ENCODE peak calls at places on chromosomes 2 and 18, in five cellular contexts. S is EL, E is fibroblast of lung, O is fibroblast of the conjunctiva, U is M059J. W is an unnamed sample.

GRCh38 chr18:10771053-10771709 is 245.4 kb downstream of the NAPG start:
- DNase-seq in S (peak; percentile 18), E (peak; percentile 7), O (no peak), U (peak; percentile 64), W (peak; percentile 3)

GRCh38 chr18:5417342-5417741 is 121.8 kb upstream of the ZBTB14 start:
- DNase-seq in S (no peak), E (peak; percentile 2), O (peak; percentile 9), U (peak; percentile 2), W (no peak)

GRCh38 chr2:40202798-40203400 is 249.0 kb downstream of the SLC8A1 start:
- DNase-seq in S (peak; percentile 62), E (peak; percentile 60), O (no peak), U (peak; percentile 28), W (no peak)

GRCh38 chr2:3317277-3317685 is 60.3 kb downstream of the EIPR1 start:
- DNase-seq in S (no peak), E (no peak), O (no peak), U (no peak), W (no peak)

GRCh38 chr2:190843874-190844699 is 36.5 kb upstream of the GLS start:
- DNase-seq in S (peak; percentile 65), E (peak; percentile 73), O (no peak), U (peak; percentile 82), W (no peak)

GRCh38 chr2:157627594-157628281 is 926 bp downstream of the ACVR1C start:
- DNase-seq in S (peak; percentile 31), E (peak; percentile 44), O (no peak), U (peak; percentile 40), W (no peak)

GRCh38 chr2:9142551-9143263 is 63.9 kb upstream of the ASAP2 start:
- DNase-seq in S (peak; percentile 89), E (peak; percentile 84), O (peak; percentile 79), U (peak; percentile 78), W (peak; percentile 84)

GRCh38 chr2:165872101-165872791 is 78.2 kb upstream of the GALNT3 start:
- DNase-seq in S (peak; percentile 18), E (peak; percentile 4), O (no peak), U (no peak), W (no peak)

GRCh38 chr2:195561205-195562032 is 95.6 kb upstream of the SLC39A10 start:
- DNase-seq in S (peak; percentile 96), E (peak; percentile 97), O (peak; percentile 40), U (peak; percentile 92), W (no peak)

GRCh38 chr18:53698907-53699306 is 525.6 kb downstream of the MBD2 start:
- DNase-seq in S (no peak), E (peak; percentile 22), O (peak; percentile 34), U (peak; percentile 12), W (peak; percentile 16)

GRCh38 chr2:110219496-110220192 is 7.3 kb upstream of the MTLN start:
- DNase-seq in S (peak; percentile 16), E (peak; percentile 86), O (no peak), U (peak; percentile 7), W (peak; percentile 7)

GRCh38 chr18:33576999-33577687 is 876 bp upstream of the ASXL3 start:
- DNase-seq in S (no peak), E (no peak), O (no peak), U (no peak), W (no peak)

GRCh38 chr2:150491943-150492342 is 4.5 kb upstream of the RND3 start:
- DNase-seq in S (peak; percentile 75), E (peak; percentile 71), O (no peak), U (peak; percentile 52), W (no peak)

GRCh38 chr18:23232331-23232730 is 97.0 kb downstream of the CABLES1 start:
- DNase-seq in S (no peak), E (no peak), O (no peak), U (no peak), W (peak; percentile 53)

GRCh38 chr2:25103287-25103871 is 61.5 kb downstream of the EFR3B start:
- DNase-seq in S (peak; percentile 78), E (peak; percentile 94), O (peak; percentile 63), U (peak; percentile 83), W (no peak)

GRCh38 chr2:197803033-197803444 is 1.4 kb upstream of the PLCL1 start:
- DNase-seq in S (peak; percentile 47), E (peak; percentile 41), O (peak; percentile 40), U (peak; percentile 46), W (peak; percentile 49)

GRCh38 chr18:6031442-6031841 is 136.1 kb upstream of the TMEM200C start:
- DNase-seq in S (no peak), E (no peak), O (no peak), U (peak; percentile 12), W (no peak)

GRCh38 chr18:9017900-9018217 is 84.6 kb upstream of the NDUFV2 start:
- DNase-seq in S (peak; percentile 78), E (peak; percentile 79), O (no peak), U (no peak), W (peak; percentile 77)

GRCh38 chr2:228447266-228447915 is 265.9 kb upstream of the SPHKAP start:
- DNase-seq in S (peak; percentile 27), E (no peak), O (no peak), U (peak; percentile 54), W (no peak)

GRCh38 chr2:75053484-75054112 is 95.2 kb downstream of the POLE4 start:
- DNase-seq in S (peak; percentile 26), E (no peak), O (no peak), U (peak; percentile 48), W (no peak)

GRCh38 chr2:121355488-121355887 is 70.5 kb upstream of the TFCP2L1 start:
- DNase-seq in S (no peak), E (no peak), O (no peak), U (no peak), W (no peak)

GRCh38 chr2:43846140-43846793 is 7.5 kb downstream of the ABCG8 start:
- DNase-seq in S (no peak), E (no peak), O (no peak), U (no peak), W (no peak)

GRCh38 chr18:32420084-32420483 is 50.6 kb downstream of the GAREM1 start:
- DNase-seq in S (no peak), E (no peak), O (no peak), U (no peak), W (no peak)

GRCh38 chr2:239499989-239500914 is 99.4 kb upstream of the HDAC4 start:
- DNase-seq in S (no peak), E (peak; percentile 26), O (no peak), U (no peak), W (no peak)

GRCh38 chr2:68127358-68128242 is 30.1 kb upstream of the PNO1 start:
- DNase-seq in S (no peak), E (no peak), O (no peak), U (no peak), W (no peak)

GRCh38 chr2:72118951-72119350 is 28.7 kb downstream of the CYP26B1 start:
- DNase-seq in S (no peak), E (no peak), O (no peak), U (no peak), W (no peak)

GRCh38 chr18:37309059-37309458 is 256.5 kb downstream of the CELF4 start:
- DNase-seq in S (peak; percentile 14), E (no peak), O (no peak), U (peak; percentile 47), W (no peak)

GRCh38 chr2:177992992-177993391 is 79.6 kb downstream of the PDE11A start:
- DNase-seq in S (no peak), E (no peak), O (no peak), U (peak; percentile 18), W (no peak)

GRCh38 chr2:16773080-16773713 is 107.6 kb upstream of the CYRIA start:
- DNase-seq in S (no peak), E (peak; percentile 51), O (peak; percentile 34), U (peak; percentile 31), W (peak; percentile 25)

GRCh38 chr2:239584986-239585385 is 184.2 kb upstream of the HDAC4 start:
- DNase-seq in S (no peak), E (no peak), O (no peak), U (no peak), W (no peak)